ENCODE peak calls at places on chromosomes 16 and 17, in seven cellular contexts. J is A673, R is endodermal cell, P is tibial nerve, C is ovary, E is heart left ventricle, H is Peyer's patch. K is an unnamed sample.

GRCh38 chr16:11526921-11527320 is 59.8 kb downstream of the LITAF start:
- DNase-seq in R (peak; percentile 74), E (no peak), C (no peak), J (no peak), P (no peak), H (no peak), K (no peak)

GRCh38 chr17:55717898-55718735 is 4.5 kb downstream of the TMEM100 start:
- DNase-seq in J (peak; percentile 87), P (peak; percentile 86), C (peak; percentile 85), H (peak; percentile 75), R (peak; percentile 96), E (peak; percentile 83), K (no peak)

GRCh38 chr17:60128171-60128859 is 21.5 kb upstream of the CA4 start:
- DNase-seq in H (no peak), C (no peak), J (no peak), R (peak; percentile 33), E (no peak), P (no peak), K (no peak)

GRCh38 chr17:27762527-27763305 is 37.6 kb downstream of the NOS2 start:
- DNase-seq in J (peak; percentile 51), C (no peak), R (peak; percentile 92), E (no peak), H (no peak), P (no peak), K (no peak)

GRCh38 chr17:11898526-11899235 is 98.6 kb downstream of the ZNF18 start:
- DNase-seq in R (peak; percentile 12), P (no peak), C (no peak), E (no peak), H (no peak), J (no peak), K (no peak)

GRCh38 chr17:73723317-73723716 is 79.1 kb upstream of the SDK2 start:
- DNase-seq in E (no peak), H (no peak), J (no peak), R (no peak), P (no peak), C (no peak), K (no peak)

GRCh38 chr17:31858647-31859486 is at the start of gene COPRS:
- DNase-seq in R (peak; percentile 98), E (peak; percentile 93), J (peak; percentile 72), H (peak; percentile 89), P (peak; percentile 81), C (peak; percentile 93), K (peak; percentile 92)

GRCh38 chr16:85029981-85030381 is 2.4 kb downstream of the KIAA0513 start:
- DNase-seq in E (peak; percentile 44), P (no peak), R (no peak), H (no peak), C (peak; percentile 65), J (no peak), K (no peak)

GRCh38 chr16:86316967-86317616 is 193.2 kb upstream of the FOXF1 start:
- DNase-seq in P (no peak), R (no peak), H (no peak), C (no peak), E (no peak), J (no peak), K (no peak)

GRCh38 chr17:37476431-37477130 is 13.1 kb upstream of the DUSP14 start:
- DNase-seq in C (no peak), J (no peak), R (no peak), H (no peak), P (no peak), E (peak; percentile 68), K (no peak)

GRCh38 chr16:1305823-1306222 is 3.6 kb upstream of the UBE2I start:
- DNase-seq in E (no peak), J (no peak), C (no peak), P (no peak), H (no peak), R (no peak), K (no peak)

GRCh38 chr17:7204335-7204734 is 15.3 kb downstream of the DLG4 start:
- DNase-seq in C (peak; percentile 61), H (no peak), J (peak; percentile 73), R (no peak), E (no peak), P (no peak), K (no peak)

GRCh38 chr17:65584604-65585521 is 23.4 kb upstream of the AXIN2 start:
- DNase-seq in E (peak; percentile 68), P (no peak), J (no peak), C (no peak), H (no peak), R (no peak), K (no peak)

GRCh38 chr17:10127819-10128375 is 70.5 kb downstream of the GAS7 start:
- DNase-seq in E (peak; percentile 90), R (peak; percentile 69), P (peak; percentile 67), H (peak; percentile 27), J (no peak), C (peak; percentile 91), K (peak; percentile 89)

GRCh38 chr17:54992797-54993639 is 24.5 kb downstream of the STXBP4 start:
- DNase-seq in H (no peak), C (no peak), E (no peak), R (no peak), P (no peak), J (peak; percentile 74), K (no peak)

GRCh38 chr17:54901230-54901847 is 687 bp downstream of the TOM1L1 start:
- DNase-seq in C (no peak), E (no peak), P (no peak), H (no peak), J (peak; percentile 81), R (no peak), K (no peak)

GRCh38 chr17:8312251-8312650 is 2.2 kb downstream of the ARHGEF15 start:
- DNase-seq in C (no peak), E (no peak), P (no peak), J (no peak), H (no peak), R (peak; percentile 49), K (no peak)

GRCh38 chr17:8311131-8311790 is 1.2 kb downstream of the ARHGEF15 start:
- DNase-seq in H (no peak), R (peak; percentile 62), E (no peak), C (no peak), J (no peak), P (no peak), K (no peak)

GRCh38 chr17:8314797-8315739 is 5.0 kb downstream of the ARHGEF15 start:
- DNase-seq in J (no peak), R (peak; percentile 78), P (no peak), E (no peak), C (no peak), H (no peak), K (no peak)

GRCh38 chr17:8312726-8313600 is 2.9 kb downstream of the ARHGEF15 start:
- DNase-seq in E (no peak), C (no peak), R (peak; percentile 73), H (no peak), J (no peak), P (no peak), K (no peak)

DNA sequence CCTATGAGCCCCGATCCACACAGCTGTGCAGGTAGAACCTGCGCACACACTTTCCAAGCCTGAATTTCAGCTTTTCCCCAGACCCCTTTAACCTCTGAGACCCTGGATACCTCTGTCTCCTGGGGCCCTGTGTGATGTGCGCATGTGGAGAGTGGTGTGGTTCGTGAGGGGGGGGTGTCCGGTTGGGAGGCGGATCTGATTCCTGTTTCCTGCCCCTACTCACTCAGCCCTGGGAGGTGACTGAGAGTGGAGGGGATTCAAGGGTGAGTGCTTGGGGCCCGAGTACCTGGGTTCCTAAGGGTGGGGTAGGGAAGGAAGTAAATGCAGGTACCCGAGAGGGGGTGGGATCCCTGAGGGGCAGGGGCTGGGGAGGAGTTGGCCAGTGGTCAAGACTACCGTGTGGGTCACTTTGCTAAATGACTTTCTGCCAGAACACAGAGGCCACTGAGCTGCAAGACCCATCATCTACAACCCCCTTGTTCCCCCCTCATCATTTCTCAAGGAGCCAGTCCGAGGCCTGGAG is 621 bp downstream of the ARHGEF15 start:
- DNase-seq in E (no peak), P (no peak), C (no peak), H (no peak), R (no peak), J (no peak), K (no peak)
- H3K27ac ChIP-seq in E (peak overlapping the region; percentile 98), P (no peak overlapping the region), C (no peak overlapping the region), H (peak overlapping the region; percentile 57), R (no peak overlapping the region), J (no peak overlapping the region), K (no peak overlapping the region)

DNA sequence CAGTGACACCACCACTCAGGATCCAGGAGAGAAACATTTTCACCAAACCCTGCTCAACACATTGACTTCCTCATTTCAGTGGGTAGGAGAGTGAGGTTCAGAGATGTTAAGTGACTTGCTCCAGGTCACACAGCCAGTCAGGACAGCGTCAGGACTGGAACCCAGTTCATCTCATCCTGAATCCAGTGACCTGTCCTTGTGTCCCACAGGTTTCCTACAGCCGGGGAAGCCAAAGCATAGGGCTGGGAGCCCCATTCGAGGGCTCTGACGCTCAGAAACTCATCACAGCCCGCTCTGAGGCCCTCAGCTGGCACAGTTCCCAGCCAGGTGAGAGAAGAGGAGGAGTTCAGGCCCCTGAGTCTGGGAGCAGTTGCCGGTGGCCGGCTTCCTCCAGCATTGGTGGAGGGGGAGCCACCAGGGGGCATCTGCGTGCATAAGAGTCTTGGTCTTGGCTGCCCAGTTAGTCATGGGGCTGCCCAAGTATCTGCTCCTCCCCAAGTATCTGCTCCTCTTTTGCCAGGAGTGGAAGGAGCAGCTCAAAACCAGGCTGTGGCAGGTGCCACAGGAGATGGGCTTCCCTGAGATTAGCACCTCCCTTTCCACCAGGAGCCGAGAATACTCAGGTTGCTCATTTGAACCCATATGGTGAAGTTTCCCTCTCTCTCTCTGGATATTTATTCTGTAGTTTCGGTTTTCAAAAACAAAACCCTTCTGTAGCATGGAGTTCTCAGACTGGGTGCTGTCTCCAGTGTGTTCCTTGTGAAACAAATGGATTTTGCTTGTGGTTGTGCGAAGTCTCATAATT is 56.0 kb downstream of the TNFRSF13B start:
- DNase-seq in C (no peak), P (no peak), H (peak; percentile 72), R (peak; percentile 96), E (peak; percentile 53), J (peak; percentile 61), K (no peak)
- TF ChIP-seq CTCF in C (no peak), P (no peak), H (peak; percentile 42), R (peak; percentile 85), E (peak; percentile 50), J (peak; percentile 71), K (no peak)

GRCh38 chr16:53826658-53827057 is 122.7 kb downstream of the FTO start:
- DNase-seq in P (no peak), J (no peak), E (no peak), C (no peak), H (no peak), R (no peak), K (no peak)

GRCh38 chr16:53821487-53821886 is 117.5 kb downstream of the FTO start:
- DNase-seq in R (no peak), E (no peak), J (no peak), H (no peak), C (no peak), P (no peak), K (no peak)

GRCh38 chr16:53817812-53818211 is 113.9 kb downstream of the FTO start:
- DNase-seq in J (peak; percentile 53), C (no peak), E (no peak), R (no peak), H (no peak), P (no peak), K (no peak)

GRCh38 chr16:53822936-53823529 is 119.1 kb downstream of the FTO start:
- DNase-seq in R (no peak), C (no peak), E (no peak), H (no peak), P (no peak), J (no peak), K (no peak)

GRCh38 chr16:53821957-53822625 is 118.1 kb downstream of the FTO start:
- DNase-seq in P (no peak), J (no peak), C (no peak), E (no peak), R (no peak), H (no peak), K (no peak)
- H3K4me3 ChIP-seq in P (no peak overlapping the region), J (no peak overlapping the region), C (no peak overlapping the region), E (no peak overlapping the region), R (no peak overlapping the region), H (no peak overlapping the region), K (no peak overlapping the region)

GRCh38 chr17:46047398-46047797 is 48.3 kb downstream of the STH start:
- DNase-seq in J (no peak), R (no peak), H (no peak), E (no peak), P (no peak), C (no peak), K (no peak)
- H3K27ac ChIP-seq in J (no peak overlapping the region), R (no peak overlapping the region), H (no peak overlapping the region), E (no peak overlapping the region), P (no peak overlapping the region), C (no peak overlapping the region), K (peak overlapping the region; percentile 3)